ENCODE peak calls at places on chromosomes 4 and X, in six cellular contexts. F, X, N, D, W and V are unnamed samples.

GRCh38 chrX:46577116-46578005 is 3.8 kb downstream of the CHST7 start:
- DNase-seq in F (peak), X (no peak), N (peak), D (no peak), W (peak), V (peak)

GRCh38 chrX:31279359-31279758 is 207.5 kb upstream of the FTHL17 start:
- DNase-seq in F (peak), X (no peak), N (peak), D (no peak), W (peak), V (peak)

GRCh38 chr4:47831026-47831689 is 6.7 kb downstream of the CORIN start:
- DNase-seq in F (no peak), X (no peak), N (no peak), D (no peak), W (no peak), V (no peak)

GRCh38 chr4:1943928-1944327 is 64.8 kb downstream of the NELFA start:
- DNase-seq in F (no peak), X (no peak), N (no peak), D (no peak), W (no peak), V (no peak)

GRCh38 chrX:150200820-150201287 is 162.3 kb upstream of the MAMLD1 start:
- DNase-seq in F (peak), X (no peak), N (peak), D (peak), W (peak), V (peak)

GRCh38 chrX:54358424-54359211 is 772 bp upstream of the WNK3 start:
- DNase-seq in F (peak), X (no peak), N (peak), D (no peak), W (peak), V (peak)

GRCh38 chr4:28001698-28002097 is 1141.1 kb downstream of the STIM2 start:
- DNase-seq in F (no peak), X (no peak), N (no peak), D (no peak), W (no peak), V (no peak)

GRCh38 chrX:23008431-23009099 is 8.8 kb downstream of the DDX53 start:
- DNase-seq in F (peak), X (no peak), N (peak), D (no peak), W (peak), V (peak)

GRCh38 chr4:108502366-108502765 is 118.0 kb upstream of the RPL34 start:
- DNase-seq in F (no peak), X (no peak), N (no peak), D (no peak), W (no peak), V (no peak)

GRCh38 chr4:1248262-1249147 is at the start of gene CTBP1:
- DNase-seq in F (peak), X (peak), N (peak), D (peak), W (peak), V (peak)

GRCh38 chr4:2259036-2259540 is 2.8 kb downstream of the MXD4 start:
- DNase-seq in F (no peak), X (no peak), N (no peak), D (no peak), W (no peak), V (no peak)

GRCh38 chrX:102154218-102154860 is 1.4 kb downstream of the BEX5 start:
- DNase-seq in F (no peak), X (peak), N (no peak), D (peak), W (no peak), V (no peak)

GRCh38 chrX:102155806-102156179 is at the start of gene BEX5:
- DNase-seq in F (no peak), X (peak), N (peak), D (peak), W (no peak), V (no peak)

GRCh38 chrX:102154900-102155805 is 624 bp downstream of the BEX5 start:
- DNase-seq in F (no peak), X (peak), N (no peak), D (no peak), W (no peak), V (no peak)
- H3K4me3 ChIP-seq in F (no peak), X (peak), N (no peak), D (peak), W (peak), V (no peak)

GRCh38 chrX:154460326-154460725 is 2.2 kb downstream of the PLXNA3 start:
- DNase-seq in F (no peak), X (no peak), N (no peak), D (no peak), W (no peak), V (no peak)
- H3K4me3 ChIP-seq in F (peak), X (no peak), N (no peak), D (no peak), W (peak), V (no peak)

GRCh38 chr4:13700196-13701140 is 72.9 kb upstream of the BOD1L1 start:
- DNase-seq in F (peak), X (no peak), N (peak), D (no peak), W (no peak), V (peak)
- H3K4me3 ChIP-seq in F (no peak), X (no peak), N (no peak), D (no peak), W (no peak), V (no peak)

GRCh38 chr4:26023191-26023972 is 109.4 kb downstream of the SMIM20 start:
- DNase-seq in F (peak), X (no peak), N (peak), D (no peak), W (peak), V (no peak)
- H3K4me3 ChIP-seq in F (no peak), X (no peak), N (no peak), D (no peak), W (peak), V (no peak)

DNA sequence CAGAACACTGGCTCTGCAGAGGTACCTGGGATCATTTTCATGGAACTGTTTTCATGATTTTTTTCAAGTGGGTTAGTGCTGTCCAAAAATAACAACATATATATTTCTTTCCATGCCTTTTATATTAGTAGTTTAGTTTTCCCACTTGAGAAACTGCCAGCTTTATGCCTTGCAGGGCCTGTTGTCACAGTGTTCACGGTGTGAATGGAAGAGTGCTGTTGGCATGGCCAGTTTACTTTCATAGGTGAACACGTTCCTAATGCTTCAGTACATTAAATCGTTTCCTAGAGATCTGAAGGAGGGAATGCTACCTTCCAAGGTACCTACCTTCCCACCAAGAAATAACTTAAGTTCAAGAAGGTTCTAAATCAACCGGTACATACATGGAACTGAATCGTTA is 12.6 kb downstream of the DOCK11 start:
- DNase-seq in F (no peak), X (no peak), N (no peak), D (no peak), W (no peak), V (no peak)
- H3K4me3 ChIP-seq in F (no peak), X (no peak), N (no peak), D (no peak), W (no peak), V (no peak)

GRCh38 chr4:53906786-53907185 is 157.6 kb downstream of the CHIC2 start:
- DNase-seq in F (no peak), X (no peak), N (no peak), D (no peak), W (no peak), V (no peak)
- H3K4me3 ChIP-seq in F (no peak), X (no peak), N (no peak), D (no peak), W (peak), V (no peak)

GRCh38 chr4:56683455-56683854 is 2.4 kb upstream of the HOPX start:
- DNase-seq in F (no peak), X (no peak), N (no peak), D (no peak), W (no peak), V (no peak)

GRCh38 chr4:56684320-56684719 is 3.2 kb upstream of the HOPX start:
- DNase-seq in F (no peak), X (no peak), N (peak), D (no peak), W (peak), V (peak)

GRCh38 chr4:56681849-56682175 is 716 bp upstream of the HOPX start:
- DNase-seq in F (no peak), X (no peak), N (no peak), D (no peak), W (no peak), V (no peak)

GRCh38 chr4:56680266-56680665 is 830 bp downstream of the HOPX start:
- DNase-seq in F (no peak), X (no peak), N (no peak), D (no peak), W (no peak), V (no peak)

GRCh38 chr4:56681158-56681848 is at the start of gene HOPX:
- DNase-seq in F (peak), X (no peak), N (no peak), D (no peak), W (no peak), V (peak)
- H3K4me3 ChIP-seq in F (no peak), X (peak), N (no peak), D (no peak), W (no peak), V (no peak)

DNA sequence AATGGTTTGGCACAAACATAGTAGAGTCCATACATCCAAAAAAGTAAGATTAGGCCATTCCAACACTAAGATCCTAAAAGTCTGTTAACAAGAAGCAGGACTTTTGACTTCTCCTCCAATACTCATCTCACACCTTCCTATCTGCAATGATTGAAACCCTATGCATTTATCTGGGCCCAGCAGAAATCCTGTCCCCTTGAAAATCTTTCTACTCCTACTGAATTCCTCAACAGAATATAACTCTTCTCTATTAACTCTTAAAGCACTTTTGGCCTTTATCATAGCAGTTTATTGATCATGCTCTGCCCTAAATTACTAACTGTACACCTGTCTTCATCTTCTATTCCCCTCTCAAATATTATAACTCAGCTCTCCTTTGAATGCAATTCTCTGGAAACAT is 4.6 kb downstream of the G3BP2 start:
- DNase-seq in F (no peak), X (no peak), N (no peak), D (no peak), W (no peak), V (no peak)
- H3K4me3 ChIP-seq in F (no peak), X (no peak), N (no peak), D (no peak), W (no peak), V (no peak)